ENCODE peak calls at places on chromosomes 16 and 17, in ten cellular contexts. G is upper lobe of right lung, P is GM23338, K is OCI-LY7, Y is stomach, O is PC-9, C is fibroblast of lung, T is AG04450, N is MM.1S, V is uterus. F is an unnamed sample.

GRCh38 chr17:82917656-82918345 is 78.0 kb upstream of the ZNF750 start:
- DNase-seq in N (no peak), G (no peak), K (peak; percentile 66), O (peak; percentile 11), C (no peak), T (no peak), P (peak; percentile 71), V (no peak), Y (no peak), F (peak; percentile 31)

GRCh38 chr16:80751167-80751566 is 53.2 kb downstream of the CDYL2 start:
- DNase-seq in K (no peak), T (peak; percentile 50), P (peak; percentile 25), Y (no peak), O (no peak), G (no peak), V (no peak), C (peak; percentile 71), N (no peak), F (no peak)

GRCh38 chr17:45430006-45430737 is 2.5 kb downstream of the ARHGAP27 start:
- DNase-seq in O (no peak), C (no peak), T (no peak), V (no peak), K (no peak), Y (no peak), G (peak; percentile 59), P (peak; percentile 43), N (no peak), F (no peak)

GRCh38 chr17:63120406-63120805 is 154.4 kb downstream of the TANC2 start:
- DNase-seq in T (no peak), V (no peak), C (peak; percentile 28), O (peak; percentile 8), K (no peak), Y (no peak), G (no peak), P (no peak), N (no peak), F (no peak)

GRCh38 chr17:78822552-78822951 is 18.1 kb downstream of the USP36 start:
- DNase-seq in G (no peak), O (no peak), P (no peak), T (peak; percentile 98), C (peak; percentile 99), Y (no peak), N (no peak), K (no peak), V (peak; percentile 61), F (no peak)

GRCh38 chr16:46730126-46730525 is 18.0 kb downstream of the MYLK3 start:
- DNase-seq in C (no peak), G (no peak), O (no peak), Y (no peak), T (no peak), K (no peak), N (no peak), V (no peak), P (no peak), F (no peak)

GRCh38 chr17:33977729-33978514 is 277.2 kb upstream of the CCL2 start:
- DNase-seq in G (no peak), N (no peak), V (no peak), K (no peak), C (no peak), O (no peak), Y (no peak), P (no peak), T (no peak), F (no peak)

GRCh38 chr17:15340966-15341365 is 431 bp downstream of the TEKT3 start:
- DNase-seq in O (no peak), C (no peak), T (no peak), V (no peak), P (peak; percentile 60), G (no peak), K (no peak), Y (no peak), N (no peak), F (no peak)

GRCh38 chr16:85029981-85030381 is 2.4 kb downstream of the KIAA0513 start:
- DNase-seq in V (peak; percentile 41), P (no peak), N (no peak), O (no peak), Y (no peak), K (no peak), T (no peak), G (no peak), C (peak; percentile 85), F (no peak)

GRCh38 chr17:57040571-57040970 is 44.5 kb upstream of the AKAP1 start:
- DNase-seq in V (no peak), C (no peak), K (no peak), N (no peak), Y (no peak), T (no peak), O (no peak), P (no peak), G (no peak), F (no peak)

GRCh38 chr17:48181653-48182052 is 74.1 kb downstream of the SNX11 start:
- DNase-seq in G (no peak), C (peak; percentile 25), T (no peak), O (peak; percentile 22), V (no peak), P (peak; percentile 78), N (no peak), Y (no peak), K (no peak), F (no peak)

GRCh38 chr16:1740781-1741490 is 30.4 kb downstream of the NME3 start:
- DNase-seq in K (no peak), V (no peak), Y (no peak), N (no peak), C (no peak), P (no peak), T (no peak), G (no peak), O (no peak), F (no peak)

GRCh38 chr16:566475-567361 is at the start of gene NHLRC4:
- DNase-seq in V (peak; percentile 76), Y (peak; percentile 69), G (no peak), T (no peak), C (peak; percentile 60), O (no peak), N (peak; percentile 87), P (peak; percentile 84), K (peak; percentile 90), F (peak; percentile 81)

GRCh38 chr16:51710186-51710585 is 559.1 kb upstream of the SALL1 start:
- DNase-seq in T (no peak), C (no peak), Y (no peak), O (no peak), V (no peak), N (no peak), G (no peak), K (no peak), P (no peak), F (no peak)

GRCh38 chr17:56785396-56785795 is 48.3 kb downstream of the C17orf67 start:
- DNase-seq in P (no peak), C (no peak), O (no peak), G (no peak), T (no peak), Y (no peak), N (no peak), K (no peak), V (no peak), F (no peak)

GRCh38 chr16:71769222-71769621 is 39.4 kb downstream of the AP1G1 start:
- DNase-seq in C (no peak), K (no peak), O (no peak), N (no peak), T (no peak), Y (no peak), V (no peak), G (no peak), P (no peak), F (no peak)
- H3K27ac ChIP-seq in C (no peak overlapping the region), K (no peak overlapping the region), O (no peak overlapping the region), N (no peak overlapping the region), T (no peak overlapping the region), Y (no peak overlapping the region), V (no peak overlapping the region), G (no peak overlapping the region), P (no peak overlapping the region), F (no peak overlapping the region)

DNA sequence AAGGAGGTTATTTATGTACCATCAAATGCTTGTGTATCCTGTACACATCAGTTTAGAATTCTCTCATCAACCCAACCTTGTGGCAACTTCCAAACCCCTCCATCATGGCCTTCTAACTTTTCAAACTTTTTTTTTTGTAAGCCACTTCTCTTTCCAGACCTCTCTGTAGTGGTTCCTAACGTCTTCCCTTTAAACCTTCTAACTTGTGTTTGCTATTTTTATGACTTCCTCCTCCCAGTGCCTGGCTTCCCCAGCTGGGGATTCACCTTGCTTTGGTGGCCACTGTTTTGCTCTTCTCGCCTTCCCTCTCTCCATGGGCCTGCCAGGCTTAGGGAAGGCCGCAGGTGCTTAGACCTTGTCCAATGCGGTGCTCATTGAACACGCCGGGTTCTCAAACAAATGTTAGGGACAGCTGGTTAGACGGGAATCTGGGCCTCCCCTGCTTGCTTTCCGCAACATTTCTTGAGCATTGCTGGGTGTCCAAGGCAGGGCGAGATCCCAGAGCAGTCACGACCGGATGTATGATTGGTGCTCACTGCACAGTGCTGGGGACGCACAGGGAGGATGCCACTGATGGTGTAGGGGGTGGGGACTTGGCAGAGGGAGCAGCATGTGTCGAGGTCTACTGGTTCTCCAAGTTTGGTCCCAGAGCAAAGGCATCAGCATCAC is 1.1 kb upstream of the XYLT2 start:
- DNase-seq in P (no peak), V (no peak), K (no peak), T (no peak), G (no peak), O (no peak), N (no peak), Y (peak; percentile 69), C (no peak), F (peak; percentile 22)
- H3K4me3 ChIP-seq in P (peak overlapping the region; percentile 87), V (no peak overlapping the region), K (peak overlapping the region; percentile 66), T (no peak overlapping the region), G (no peak overlapping the region), O (peak overlapping the region; percentile 61), N (no peak overlapping the region), Y (peak overlapping the region; percentile 77), C (no peak overlapping the region), F (no peak overlapping the region)

DNA sequence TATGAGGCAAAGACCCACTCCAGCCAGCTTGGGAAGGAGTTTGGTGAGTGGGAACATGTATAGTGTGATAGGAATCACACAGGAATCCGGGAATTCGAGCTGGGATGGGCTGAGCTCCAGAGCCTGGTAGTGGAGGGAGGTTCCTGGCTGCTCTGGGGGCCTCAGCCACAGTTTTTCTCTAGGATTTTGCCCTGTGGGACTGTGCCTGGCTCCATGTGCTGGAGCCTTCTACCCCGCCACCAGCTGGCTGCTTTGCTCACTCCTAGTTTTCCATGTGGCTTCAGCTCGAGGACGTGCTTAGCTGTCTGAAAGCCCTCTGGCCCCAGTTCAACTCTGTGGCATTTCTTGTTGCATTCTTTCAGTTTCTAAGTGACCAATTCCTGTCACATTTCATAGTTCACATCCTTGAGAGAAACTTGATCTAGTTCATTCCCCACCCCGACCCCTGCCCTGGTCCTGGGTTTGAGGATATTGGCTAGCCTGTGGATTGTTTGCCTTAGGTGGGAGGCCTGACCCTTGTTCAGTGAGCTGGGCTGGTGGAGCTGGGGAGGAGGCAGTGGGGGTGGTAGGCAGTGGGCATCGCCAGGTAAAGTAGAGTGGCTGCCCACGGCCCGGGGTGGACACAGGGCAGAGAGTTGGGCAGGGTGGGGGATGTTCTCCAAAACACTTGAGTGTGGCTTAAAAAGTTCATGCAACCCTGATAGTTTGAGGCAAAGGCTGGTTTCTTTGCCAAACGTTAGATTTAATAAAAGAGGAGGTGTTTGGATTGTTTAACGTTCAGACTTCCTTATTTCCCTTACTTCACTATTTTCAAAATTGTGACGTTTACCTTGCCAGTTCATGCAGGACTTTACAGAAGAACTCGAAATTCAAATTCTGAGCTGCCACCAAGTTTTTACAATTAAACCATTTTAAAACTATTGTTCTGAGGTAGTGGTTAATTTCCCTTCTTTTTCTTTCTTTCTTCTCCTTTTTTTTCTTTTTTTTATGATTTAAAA is 5.2 kb downstream of the SEC14L1 start:
- DNase-seq in K (peak; percentile 46), P (peak; percentile 65), O (peak; percentile 56), V (no peak), C (peak; percentile 79), G (peak; percentile 79), N (peak; percentile 92), T (no peak), Y (peak; percentile 79), F (peak; percentile 93)
- TF ChIP-seq CTCF in K (no peak), P (no peak), O (no peak), V (no peak), C (peak; percentile 17), G (peak; percentile 30), N (peak; percentile 14), T (peak; percentile 39), Y (no peak), F (peak; percentile 5)

GRCh38 chr17:50923611-50924010 is 57.5 kb upstream of the TOB1 start:
- DNase-seq in P (no peak), K (no peak), G (no peak), V (no peak), C (no peak), N (no peak), Y (no peak), O (no peak), T (no peak), F (no peak)
- H3K27ac ChIP-seq in P (no peak overlapping the region), K (no peak overlapping the region), G (no peak overlapping the region), V (no peak overlapping the region), C (no peak overlapping the region), N (no peak overlapping the region), Y (peak overlapping the region; percentile 30), O (no peak overlapping the region), T (no peak overlapping the region), F (no peak overlapping the region)

F was measured in adrenal gland.